ENCODE peak calls at places on chromosomes 4 and X, in six cellular contexts. One of them, this sample, is unnamed.

GRCh38 chr4:4991541-4992099 is 27.6 kb downstream of the CYTL1 start:
- DNase-seq in colonic mucosa: no peak
- DNase-seq in GM13976: no peak
- DNase-seq in heart left ventricle: no peak
- DNase-seq in HCT116: no peak
- DNase-seq in neural crest cell: no peak
- DNase-seq in this sample: peak; percentile 63

GRCh38 chr4:77052352-77052751 is 23.4 kb downstream of the CCNI start:
- DNase-seq in GM13976: no peak
- DNase-seq in heart left ventricle: peak; percentile 43
- DNase-seq in colonic mucosa: peak; percentile 79
- DNase-seq in HCT116: peak; percentile 48
- DNase-seq in neural crest cell: peak; percentile 43
- DNase-seq in this sample: no peak

GRCh38 chr4:3442460-3442958 is 741 bp downstream of the HGFAC start:
- DNase-seq in HCT116: no peak
- DNase-seq in neural crest cell: no peak
- DNase-seq in colonic mucosa: no peak
- DNase-seq in GM13976: no peak
- DNase-seq in heart left ventricle: no peak
- DNase-seq in this sample: no peak

GRCh38 chr4:27010334-27010940 is 149.8 kb downstream of the STIM2 start:
- DNase-seq in neural crest cell: peak; percentile 43
- DNase-seq in HCT116: peak; percentile 43
- DNase-seq in colonic mucosa: peak; percentile 53
- DNase-seq in GM13976: no peak
- DNase-seq in heart left ventricle: peak; percentile 60
- DNase-seq in this sample: peak; percentile 74

GRCh38 chrX:45621356-45622041 is 420.8 kb upstream of the DIPK2B start:
- DNase-seq in GM13976: no peak
- DNase-seq in colonic mucosa: no peak
- DNase-seq in neural crest cell: no peak
- DNase-seq in HCT116: no peak
- DNase-seq in heart left ventricle: no peak
- DNase-seq in this sample: no peak

GRCh38 chr4:94732358-94732698 is 25.4 kb upstream of the BMPR1B start:
- DNase-seq in heart left ventricle: no peak
- DNase-seq in colonic mucosa: no peak
- DNase-seq in HCT116: no peak
- DNase-seq in neural crest cell: no peak
- DNase-seq in GM13976: no peak
- DNase-seq in this sample: no peak

GRCh38 chr4:151618858-151619257 is 141.9 kb downstream of the GATB start:
- DNase-seq in GM13976: no peak
- DNase-seq in neural crest cell: no peak
- DNase-seq in colonic mucosa: no peak
- DNase-seq in heart left ventricle: no peak
- DNase-seq in HCT116: no peak
- DNase-seq in this sample: no peak

GRCh38 chr4:94558392-94558920 is 106.7 kb downstream of the PDLIM5 start:
- DNase-seq in HCT116: no peak
- DNase-seq in neural crest cell: no peak
- DNase-seq in GM13976: no peak
- DNase-seq in heart left ventricle: no peak
- DNase-seq in colonic mucosa: no peak
- DNase-seq in this sample: no peak

GRCh38 chr4:98890698-98891097 is 38.2 kb downstream of the EIF4E start:
- DNase-seq in HCT116: no peak
- DNase-seq in GM13976: no peak
- DNase-seq in colonic mucosa: no peak
- DNase-seq in neural crest cell: no peak
- DNase-seq in heart left ventricle: no peak
- DNase-seq in this sample: no peak

GRCh38 chr4:176443117-176443516 is 123.4 kb downstream of the SPCS3 start:
- DNase-seq in heart left ventricle: no peak
- DNase-seq in HCT116: peak; percentile 56
- DNase-seq in neural crest cell: no peak
- DNase-seq in colonic mucosa: no peak
- DNase-seq in GM13976: no peak
- DNase-seq in this sample: no peak

GRCh38 chr4:70849277-70849676 is 9.6 kb upstream of the GRSF1 start:
- DNase-seq in GM13976: no peak
- DNase-seq in HCT116: no peak
- DNase-seq in neural crest cell: no peak
- DNase-seq in heart left ventricle: no peak
- DNase-seq in colonic mucosa: no peak
- DNase-seq in this sample: no peak

GRCh38 chr4:117664706-117665444 is 369.4 kb upstream of the NDST3 start:
- DNase-seq in GM13976: no peak
- DNase-seq in neural crest cell: no peak
- DNase-seq in heart left ventricle: no peak
- DNase-seq in colonic mucosa: no peak
- DNase-seq in HCT116: no peak
- DNase-seq in this sample: no peak

GRCh38 chr4:109673303-109673702 is 29.9 kb downstream of the CASP6 start:
- DNase-seq in colonic mucosa: no peak
- DNase-seq in neural crest cell: no peak
- DNase-seq in HCT116: no peak
- DNase-seq in heart left ventricle: no peak
- DNase-seq in GM13976: no peak
- DNase-seq in this sample: no peak

GRCh38 chr4:112370466-112370865 is 73.3 kb downstream of the ALPK1 start:
- DNase-seq in neural crest cell: no peak
- DNase-seq in GM13976: no peak
- DNase-seq in HCT116: no peak
- DNase-seq in heart left ventricle: no peak
- DNase-seq in colonic mucosa: no peak
- DNase-seq in this sample: no peak

GRCh38 chr4:124199755-124200154 is 512.8 kb downstream of the ANKRD50 start:
- DNase-seq in HCT116: no peak
- DNase-seq in heart left ventricle: no peak
- DNase-seq in colonic mucosa: no peak
- DNase-seq in GM13976: no peak
- DNase-seq in neural crest cell: no peak
- DNase-seq in this sample: no peak

GRCh38 chr4:124206779-124207605 is 505.5 kb downstream of the ANKRD50 start:
- DNase-seq in colonic mucosa: no peak
- DNase-seq in GM13976: no peak
- DNase-seq in heart left ventricle: no peak
- DNase-seq in HCT116: no peak
- DNase-seq in neural crest cell: no peak
- DNase-seq in this sample: no peak

GRCh38 chr4:124203613-124204284 is 508.8 kb downstream of the ANKRD50 start:
- DNase-seq in GM13976: no peak
- DNase-seq in neural crest cell: no peak
- DNase-seq in colonic mucosa: no peak
- DNase-seq in heart left ventricle: no peak
- DNase-seq in HCT116: no peak
- DNase-seq in this sample: no peak

GRCh38 chr4:124199185-124199584 is 513.3 kb downstream of the ANKRD50 start:
- DNase-seq in GM13976: no peak
- DNase-seq in neural crest cell: no peak
- DNase-seq in HCT116: no peak
- DNase-seq in heart left ventricle: no peak
- DNase-seq in colonic mucosa: no peak
- DNase-seq in this sample: no peak

DNA sequence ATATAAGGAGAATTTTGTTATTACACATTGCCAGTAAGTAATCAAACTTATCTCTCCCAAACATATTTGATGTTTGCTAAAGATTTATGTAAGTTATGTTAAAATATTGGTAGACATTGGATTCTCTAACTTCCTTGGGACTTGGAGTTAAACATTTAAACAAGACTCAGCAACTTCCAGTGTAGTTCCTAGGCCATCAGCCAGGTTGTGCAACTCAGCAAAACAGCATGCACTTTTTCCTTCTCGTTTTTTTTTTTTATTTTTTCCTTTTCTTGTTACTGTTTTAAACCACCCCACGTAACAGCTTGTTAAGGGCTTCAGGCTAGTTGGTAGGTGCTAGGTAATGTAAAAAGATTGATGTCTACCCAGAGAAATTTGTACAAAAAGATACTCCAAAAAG is 510.4 kb downstream of the ANKRD50 start:
- DNase-seq in neural crest cell: no peak
- DNase-seq in colonic mucosa: no peak
- DNase-seq in HCT116: no peak
- DNase-seq in heart left ventricle: no peak
- DNase-seq in GM13976: no peak
- DNase-seq in this sample: peak; percentile 76
- TF ChIP-seq CTCF in neural crest cell: no peak
- TF ChIP-seq CTCF in colonic mucosa: no peak
- TF ChIP-seq CTCF in HCT116: no peak
- TF ChIP-seq CTCF in heart left ventricle: no peak
- TF ChIP-seq CTCF in GM13976: no peak
- TF ChIP-seq CTCF in this sample: peak; percentile 38

DNA sequence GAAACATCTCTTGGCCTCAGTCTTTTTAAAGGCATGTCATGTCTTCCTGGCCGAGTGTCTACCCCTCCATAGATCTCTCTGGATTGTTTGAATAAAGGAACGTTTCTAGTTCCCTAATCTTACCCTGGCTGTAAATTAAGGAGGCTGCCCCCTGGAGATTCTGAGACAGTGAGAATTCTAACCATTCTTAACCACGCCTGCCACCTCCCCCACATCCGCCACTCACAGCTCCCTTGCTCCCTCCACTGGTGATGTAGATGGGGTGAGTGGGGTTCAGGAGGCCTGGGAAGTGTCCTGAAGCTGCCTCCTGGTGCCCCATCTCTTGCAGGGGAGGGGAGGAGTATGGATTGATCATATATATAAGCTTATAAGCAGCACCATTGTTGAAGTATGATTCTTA is 48.0 kb upstream of the TRIM2 start:
- DNase-seq in colonic mucosa: no peak
- DNase-seq in neural crest cell: no peak
- DNase-seq in heart left ventricle: no peak
- DNase-seq in HCT116: no peak
- DNase-seq in GM13976: no peak
- DNase-seq in this sample: no peak
- TF ChIP-seq CTCF in colonic mucosa: no peak
- TF ChIP-seq CTCF in neural crest cell: no peak
- TF ChIP-seq CTCF in heart left ventricle: no peak
- TF ChIP-seq CTCF in HCT116: peak; percentile 63
- TF ChIP-seq CTCF in GM13976: no peak
- TF ChIP-seq CTCF in this sample: no peak

DNA sequence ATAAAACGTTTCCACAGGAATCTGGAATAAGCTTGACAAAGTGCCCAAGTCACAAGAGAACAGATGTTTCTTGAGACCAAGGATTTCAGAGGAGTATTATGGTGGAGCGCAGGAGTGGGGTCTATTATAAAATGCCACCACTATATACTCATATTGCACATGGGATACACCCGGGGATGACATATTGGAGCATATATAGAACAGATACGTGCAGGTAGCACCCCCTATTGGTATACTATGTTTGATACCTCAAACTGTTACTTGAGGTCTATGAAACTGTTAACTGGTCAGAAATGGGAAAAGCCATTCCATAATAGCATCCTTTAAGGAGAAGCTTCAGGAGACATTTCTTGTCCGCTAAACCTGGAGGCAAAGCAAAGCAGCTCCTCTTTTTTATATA is 86.0 kb downstream of the PCYT1B start:
- DNase-seq in neural crest cell: no peak
- DNase-seq in GM13976: peak; percentile 63
- DNase-seq in heart left ventricle: no peak
- DNase-seq in colonic mucosa: no peak
- DNase-seq in HCT116: peak; percentile 6
- DNase-seq in this sample: no peak
- TF ChIP-seq CTCF in neural crest cell: no peak
- TF ChIP-seq CTCF in GM13976: no peak
- TF ChIP-seq CTCF in heart left ventricle: peak; percentile 25
- TF ChIP-seq CTCF in colonic mucosa: no peak
- TF ChIP-seq CTCF in HCT116: peak; percentile 23
- TF ChIP-seq CTCF in this sample: no peak

GRCh38 chr4:108611360-108611759 is 9.0 kb upstream of the RPL34 start:
- DNase-seq in GM13976: no peak
- DNase-seq in neural crest cell: no peak
- DNase-seq in HCT116: no peak
- DNase-seq in colonic mucosa: no peak
- DNase-seq in heart left ventricle: no peak
- DNase-seq in this sample: no peak
- TF ChIP-seq CTCF in GM13976: no peak
- TF ChIP-seq CTCF in neural crest cell: peak; percentile 34
- TF ChIP-seq CTCF in HCT116: no peak
- TF ChIP-seq CTCF in colonic mucosa: no peak
- TF ChIP-seq CTCF in heart left ventricle: no peak
- TF ChIP-seq CTCF in this sample: no peak

DNA sequence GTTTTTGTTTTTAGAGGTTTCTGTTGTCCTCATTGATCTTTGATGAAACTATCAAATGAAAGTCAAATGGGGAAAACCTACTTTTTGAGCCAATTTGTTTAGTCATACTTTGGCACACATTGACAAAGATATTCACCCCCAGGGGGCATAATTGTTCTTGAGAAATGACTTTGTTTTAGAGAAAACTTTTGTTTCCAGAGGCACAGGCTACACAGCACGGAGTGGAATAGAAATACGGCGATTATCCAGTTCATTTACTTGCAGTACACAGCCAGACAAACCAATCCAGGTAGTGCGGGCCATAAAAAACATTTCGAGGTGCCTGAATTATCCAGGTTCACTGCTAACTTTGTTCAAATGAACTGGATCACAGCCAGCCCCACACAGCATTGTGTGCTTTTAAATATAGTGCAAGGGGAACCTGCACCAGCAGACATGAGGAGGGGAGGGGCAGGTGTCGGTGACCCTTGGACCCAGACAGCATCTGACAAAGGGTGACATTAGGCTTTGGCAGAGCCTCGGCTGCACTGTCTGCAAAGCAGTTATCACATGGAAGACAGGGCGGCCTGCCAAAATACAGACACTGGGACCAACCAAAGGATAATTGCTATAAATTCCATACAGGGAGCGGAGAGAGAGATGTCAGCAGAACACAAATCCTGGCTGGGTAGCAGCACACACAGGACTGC is 179.6 kb upstream of the NOCT start:
- DNase-seq in HCT116: no peak
- DNase-seq in GM13976: no peak
- DNase-seq in heart left ventricle: peak; percentile 67
- DNase-seq in colonic mucosa: peak; percentile 40
- DNase-seq in neural crest cell: no peak
- DNase-seq in this sample: no peak
- TF ChIP-seq CTCF in HCT116: no peak
- TF ChIP-seq CTCF in GM13976: no peak
- TF ChIP-seq CTCF in heart left ventricle: no peak
- TF ChIP-seq CTCF in colonic mucosa: no peak
- TF ChIP-seq CTCF in neural crest cell: no peak
- TF ChIP-seq CTCF in this sample: no peak

DNA sequence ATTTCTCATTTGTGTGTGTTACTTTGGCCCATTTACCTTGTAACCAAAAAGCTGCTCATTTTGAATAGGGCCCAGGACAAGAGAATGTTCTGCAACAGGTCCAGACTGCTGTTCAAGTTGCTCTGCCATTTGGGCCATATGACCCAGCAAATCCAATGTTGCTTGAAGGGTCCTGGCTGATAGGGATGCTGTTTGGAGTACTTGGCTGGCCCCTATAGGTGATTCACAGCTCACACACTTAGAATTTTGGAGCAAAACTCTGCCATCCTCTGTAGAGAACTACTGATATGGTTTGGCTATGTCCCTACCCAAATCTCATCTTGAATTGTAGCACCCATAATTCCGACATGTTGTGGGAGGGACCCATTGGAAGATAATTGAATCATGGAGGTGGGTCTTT is 131.5 kb downstream of the AASDH start:
- DNase-seq in neural crest cell: no peak
- DNase-seq in HCT116: no peak
- DNase-seq in heart left ventricle: no peak
- DNase-seq in colonic mucosa: no peak
- DNase-seq in GM13976: no peak
- DNase-seq in this sample: no peak
- TF ChIP-seq CTCF in neural crest cell: no peak
- TF ChIP-seq CTCF in HCT116: no peak
- TF ChIP-seq CTCF in heart left ventricle: no peak
- TF ChIP-seq CTCF in colonic mucosa: no peak
- TF ChIP-seq CTCF in GM13976: no peak
- TF ChIP-seq CTCF in this sample: no peak

This sample was measured in sigmoid colon.